ENCODE peak calls at places on chromosomes 4 and X, in six cellular contexts. B is stomach, F is tibial nerve, I is lung, X is NT2/D1, K is neural progenitor cell. A is an unnamed sample. For H3K9me3, the result is how much of the 10 kb centered on the place peaks cover.

GRCh38 chrX:48831909-48832291 is 3.5 kb downstream of the PCSK1N start:
- DNase-seq in F (no peak), K (peak), I (no peak), X (no peak), B (no peak), A (no peak)

GRCh38 chr4:42519803-42520417 is 122.6 kb downstream of the SHISA3 start:
- DNase-seq in K (peak), B (peak), I (no peak), X (peak), F (peak), A (no peak)

GRCh38 chrX:123884809-123885408 is 25.1 kb downstream of the XIAP start:
- DNase-seq in B (no peak), I (peak), K (peak), F (no peak), X (peak), A (peak)

GRCh38 chr4:38026138-38026740 is 66.0 kb downstream of the PTTG2 start:
- DNase-seq in I (no peak), K (no peak), X (no peak), F (no peak), B (no peak), A (no peak)

GRCh38 chr4:24642941-24643628 is 58.7 kb upstream of the DHX15 start:
- DNase-seq in B (no peak), K (no peak), X (no peak), I (no peak), F (no peak), A (no peak)

GRCh38 chr4:98394134-98394533 is 132.9 kb downstream of the RAP1GDS1 start:
- DNase-seq in B (no peak), X (no peak), I (no peak), K (no peak), F (no peak), A (no peak)

GRCh38 chrX:20265726-20266681 is 705 bp downstream of the RPS6KA3 start:
- DNase-seq in X (no peak), F (no peak), K (peak), I (peak), B (no peak), A (peak)

GRCh38 chr4:22237155-22237751 is 278.6 kb downstream of the ADGRA3 start:
- DNase-seq in I (no peak), K (peak), B (peak), F (no peak), X (peak), A (no peak)

GRCh38 chr4:102759835-102760644 is 728 bp downstream of the MANBA start:
- DNase-seq in I (peak), K (peak), B (peak), F (peak), X (peak), A (no peak)

GRCh38 chrX:134172588-134173259 is 64.3 kb upstream of the CCDC160 start:
- DNase-seq in F (no peak), K (peak), B (peak), I (no peak), X (no peak), A (no peak)

GRCh38 chr4:6044805-6045204 is 26.6 kb upstream of the C4orf50 start:
- DNase-seq in K (peak), B (no peak), X (no peak), I (no peak), F (no peak), A (no peak)

GRCh38 chr4:119113033-119113655 is 22.5 kb upstream of the MYOZ2 start:
- DNase-seq in X (no peak), K (no peak), B (no peak), I (no peak), F (no peak), A (no peak)

GRCh38 chr4:153647975-153648374 is 36.1 kb upstream of the TLR2 start:
- DNase-seq in F (no peak), K (no peak), I (no peak), X (no peak), B (no peak), A (no peak)

GRCh38 chrX:74349387-74349786 is 45.4 kb downstream of the ZCCHC13 start:
- DNase-seq in X (no peak), K (no peak), B (no peak), F (no peak), I (no peak), A (no peak)

GRCh38 chrX:101450052-101450451 is 35.2 kb upstream of the ARMCX4 start:
- DNase-seq in X (no peak), B (no peak), F (no peak), I (no peak), K (no peak), A (no peak)

GRCh38 chrX:94721386-94721785 is 1047.4 kb downstream of the FAM133A start:
- DNase-seq in I (no peak), K (no peak), X (no peak), F (no peak), B (no peak), A (no peak)

GRCh38 chr4:3802571-3803474 is 36.6 kb downstream of the ADRA2C start:
- DNase-seq in F (no peak), B (no peak), X (no peak), K (no peak), I (no peak), A (no peak)

GRCh38 chr4:155610143-155610542 is 56.5 kb upstream of the GUCY1A1 start:
- DNase-seq in B (no peak), I (no peak), K (no peak), F (no peak), X (no peak), A (no peak)

GRCh38 chrX:134801267-134801666 is 143.0 kb upstream of the PLAC1 start:
- DNase-seq in I (no peak), K (no peak), F (no peak), X (no peak), B (no peak), A (no peak)

GRCh38 chr4:163558539-163559044 is 64.1 kb downstream of the TMA16 start:
- DNase-seq in F (no peak), X (no peak), I (no peak), B (no peak), K (no peak), A (no peak)

GRCh38 chr4:2694691-2695090 is 61.4 kb downstream of the TNIP2 start:
- DNase-seq in B (no peak), I (no peak), X (no peak), K (no peak), F (no peak), A (no peak)

GRCh38 chrX:23334536-23334870 is at the start of gene PTCHD1:
- DNase-seq in I (no peak), X (no peak), F (no peak), B (no peak), K (no peak), A (no peak)

GRCh38 chrX:25020391-25021131 is 4.8 kb upstream of the ARX start:
- DNase-seq in K (peak), B (no peak), I (no peak), X (no peak), F (no peak), A (peak)

GRCh38 chr4:54065282-54066087 is 1.1 kb upstream of the CHIC2 start:
- DNase-seq in F (no peak), I (no peak), K (no peak), X (no peak), B (no peak), A (no peak)

GRCh38 chr4:40357738-40358137 is 22.6 kb downstream of the CHRNA9 start:
- DNase-seq in X (no peak), I (no peak), B (no peak), K (no peak), F (no peak), A (no peak)

GRCh38 chr4:6387946-6388345 is 84.5 kb downstream of the PPP2R2C start:
- DNase-seq in K (no peak), B (no peak), F (no peak), X (no peak), I (no peak), A (no peak)

GRCh38 chr4:57048590-57049304 is 61.4 kb downstream of the IGFBP7 start:
- DNase-seq in I (no peak), K (no peak), B (no peak), X (no peak), F (no peak), A (no peak)

GRCh38 chr4:133960975-133961374 is 240.6 kb downstream of the PABPC4L start:
- DNase-seq in K (no peak), X (no peak), I (no peak), F (no peak), B (no peak), A (no peak)

GRCh38 chr4:155809835-155810234 is 51.0 kb downstream of the GUCY1B1 start:
- DNase-seq in K (peak), X (peak), B (no peak), I (no peak), F (no peak), A (no peak)

GRCh38 chrX:64184396-64184795 is 21.1 kb downstream of the AMER1 start:
- DNase-seq in K (no peak), B (no peak), F (no peak), I (no peak), X (no peak), A (no peak)
- H3K9me3 ChIP-seq in K (under half), B (under half), F (under half), I (under half), X (under half), A (under half)

GRCh38 chrX:47452112-47452511 is 30.9 kb downstream of the ZNF41 start:
- DNase-seq in X (no peak), K (no peak), I (no peak), B (no peak), F (no peak), A (no peak)

GRCh38 chrX:47448165-47448806 is 34.7 kb downstream of the ZNF41 start:
- DNase-seq in F (no peak), X (no peak), I (no peak), K (no peak), B (no peak), A (no peak)

GRCh38 chrX:47446971-47447370 is 36.1 kb downstream of the ZNF41 start:
- DNase-seq in I (no peak), F (no peak), K (no peak), B (no peak), X (no peak), A (no peak)

GRCh38 chrX:47447607-47448006 is 35.4 kb downstream of the ZNF41 start:
- DNase-seq in B (no peak), X (no peak), F (no peak), K (no peak), I (no peak), A (no peak)

GRCh38 chrX:47446431-47446830 is 36.6 kb downstream of the ZNF41 start:
- DNase-seq in B (no peak), I (no peak), K (no peak), F (no peak), X (peak), A (no peak)
- H3K9me3 ChIP-seq in B (under half), I (under half), K (under half), F (under half), X (half or more), A (under half)

GRCh38 chrX:119093991-119094741 is 21.4 kb downstream of the CT47C1 start:
- DNase-seq in I (no peak), F (no peak), X (no peak), K (no peak), B (no peak), A (no peak)
- H3K9me3 ChIP-seq in I (under half), F (under half), X (under half), K (under half), B (under half), A (under half)

DNA sequence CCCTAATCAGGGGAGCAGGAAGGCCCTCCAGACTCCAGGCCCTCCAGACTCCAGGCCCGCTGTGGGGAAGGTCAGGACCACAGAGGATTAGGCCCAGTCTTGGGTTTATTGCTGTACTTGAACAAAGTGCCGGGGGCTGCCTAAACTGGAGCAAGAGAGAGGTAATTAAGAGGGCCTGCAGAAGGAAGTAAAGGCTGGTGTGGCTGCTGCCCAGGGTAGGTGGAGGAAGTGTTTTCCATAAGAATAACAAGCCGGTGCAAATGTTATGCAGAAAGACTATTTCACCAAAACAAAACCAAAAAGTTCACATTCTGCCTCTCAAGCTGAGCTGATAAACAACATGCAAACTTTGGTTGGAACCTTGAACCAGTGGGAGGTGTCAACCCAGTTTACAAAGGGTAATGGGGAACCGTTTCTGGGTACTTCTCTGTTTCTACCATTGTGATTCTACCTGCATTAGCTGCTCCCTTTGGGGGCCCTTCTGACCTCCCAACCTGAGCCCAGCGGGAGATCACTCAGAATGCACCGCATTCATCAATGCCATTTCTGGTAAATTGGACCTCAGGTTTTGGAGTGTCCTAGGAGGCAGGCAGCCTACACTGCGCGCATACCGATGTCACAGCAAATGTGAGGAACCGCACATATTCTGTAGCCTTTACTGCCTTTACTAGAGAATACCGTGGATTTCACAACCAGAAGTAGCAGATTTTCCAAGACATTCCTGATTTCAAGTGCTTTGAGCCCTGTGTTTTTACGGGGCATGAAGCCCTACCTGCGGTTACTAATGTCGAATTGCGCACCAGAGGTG is 59.7 kb upstream of the BCOR start:
- DNase-seq in F (no peak), I (no peak), K (peak), X (peak), B (no peak), A (no peak)
- H3K9me3 ChIP-seq in F (under half), I (under half), K (under half), X (under half), B (under half), A (under half)

GRCh38 chr4:166422475-166422874 is 549.4 kb downstream of the TLL1 start:
- DNase-seq in K (no peak), F (no peak), B (no peak), X (no peak), I (no peak), A (no peak)
- H3K9me3 ChIP-seq in K (under half), F (under half), B (under half), X (under half), I (under half), A (under half)

A was measured in T-helper 17 cell.